ENCODE peak calls at places on chromosomes 4 and X, in ten cellular contexts. One of them, this sample, is unnamed.

GRCh38 chrX:155957843-155958242 is 39.7 kb upstream of the IL9R start:
- DNase-seq in CD8-positive, alpha-beta T cell: no peak
- DNase-seq in coronary artery: no peak
- DNase-seq in cardiac muscle cell: no peak
- DNase-seq in stomach: no peak
- DNase-seq in A549: no peak
- DNase-seq in right lobe of liver: no peak
- DNase-seq in HCT116: no peak
- DNase-seq in thoracic aorta: no peak
- DNase-seq in fibroblast of mammary gland: no peak
- DNase-seq in this sample: no peak

GRCh38 chr4:141763373-141763772 is 127.0 kb downstream of the IL15 start:
- DNase-seq in CD8-positive, alpha-beta T cell: no peak
- DNase-seq in coronary artery: no peak
- DNase-seq in cardiac muscle cell: no peak
- DNase-seq in stomach: no peak
- DNase-seq in A549: no peak
- DNase-seq in right lobe of liver: no peak
- DNase-seq in HCT116: no peak
- DNase-seq in thoracic aorta: no peak
- DNase-seq in fibroblast of mammary gland: no peak
- DNase-seq in this sample: no peak

GRCh38 chr4:26787461-26788340 is 72.9 kb upstream of the STIM2 start:
- DNase-seq in CD8-positive, alpha-beta T cell: peak; percentile 35
- DNase-seq in coronary artery: no peak
- DNase-seq in cardiac muscle cell: peak; percentile 7
- DNase-seq in stomach: peak; percentile 60
- DNase-seq in A549: peak; percentile 50
- DNase-seq in right lobe of liver: no peak
- DNase-seq in HCT116: peak; percentile 70
- DNase-seq in thoracic aorta: no peak
- DNase-seq in fibroblast of mammary gland: peak; percentile 84
- DNase-seq in this sample: no peak

GRCh38 chrX:38061335-38061734 is 55.0 kb downstream of the SYTL5 start:
- DNase-seq in CD8-positive, alpha-beta T cell: no peak
- DNase-seq in coronary artery: no peak
- DNase-seq in cardiac muscle cell: no peak
- DNase-seq in stomach: no peak
- DNase-seq in A549: peak; percentile 2
- DNase-seq in right lobe of liver: no peak
- DNase-seq in HCT116: peak; percentile 73
- DNase-seq in thoracic aorta: no peak
- DNase-seq in fibroblast of mammary gland: peak; percentile 49
- DNase-seq in this sample: no peak

GRCh38 chrX:74383611-74384010 is 37.7 kb upstream of the SLC16A2 start:
- DNase-seq in CD8-positive, alpha-beta T cell: no peak
- DNase-seq in coronary artery: no peak
- DNase-seq in cardiac muscle cell: peak; percentile 37
- DNase-seq in stomach: peak; percentile 29
- DNase-seq in A549: peak; percentile 58
- DNase-seq in right lobe of liver: no peak
- DNase-seq in HCT116: peak; percentile 13
- DNase-seq in thoracic aorta: no peak
- DNase-seq in fibroblast of mammary gland: peak; percentile 60
- DNase-seq in this sample: peak; percentile 20

GRCh38 chr4:122796801-122797404 is 29.7 kb upstream of the FGF2 start:
- DNase-seq in CD8-positive, alpha-beta T cell: no peak
- DNase-seq in coronary artery: no peak
- DNase-seq in cardiac muscle cell: no peak
- DNase-seq in stomach: no peak
- DNase-seq in A549: no peak
- DNase-seq in right lobe of liver: no peak
- DNase-seq in HCT116: no peak
- DNase-seq in thoracic aorta: no peak
- DNase-seq in fibroblast of mammary gland: no peak
- DNase-seq in this sample: no peak

GRCh38 chr4:110164251-110164650 is 34.2 kb downstream of the ELOVL6 start:
- DNase-seq in CD8-positive, alpha-beta T cell: no peak
- DNase-seq in coronary artery: no peak
- DNase-seq in cardiac muscle cell: peak; percentile 28
- DNase-seq in stomach: no peak
- DNase-seq in A549: no peak
- DNase-seq in right lobe of liver: no peak
- DNase-seq in HCT116: no peak
- DNase-seq in thoracic aorta: no peak
- DNase-seq in fibroblast of mammary gland: peak; percentile 67
- DNase-seq in this sample: no peak

GRCh38 chr4:135267148-135267878 is 1065.7 kb upstream of the PABPC4L start:
- DNase-seq in CD8-positive, alpha-beta T cell: no peak
- DNase-seq in coronary artery: no peak
- DNase-seq in cardiac muscle cell: no peak
- DNase-seq in stomach: no peak
- DNase-seq in A549: no peak
- DNase-seq in right lobe of liver: no peak
- DNase-seq in HCT116: no peak
- DNase-seq in thoracic aorta: no peak
- DNase-seq in fibroblast of mammary gland: no peak
- DNase-seq in this sample: no peak

GRCh38 chr4:103137446-103137827 is 37.8 kb upstream of the BDH2 start:
- DNase-seq in CD8-positive, alpha-beta T cell: no peak
- DNase-seq in coronary artery: no peak
- DNase-seq in cardiac muscle cell: no peak
- DNase-seq in stomach: no peak
- DNase-seq in A549: no peak
- DNase-seq in right lobe of liver: no peak
- DNase-seq in HCT116: no peak
- DNase-seq in thoracic aorta: no peak
- DNase-seq in fibroblast of mammary gland: peak; percentile 14
- DNase-seq in this sample: no peak

GRCh38 chr4:108766058-108766457 is 3.2 kb upstream of the ETNPPL start:
- DNase-seq in CD8-positive, alpha-beta T cell: no peak
- DNase-seq in coronary artery: no peak
- DNase-seq in cardiac muscle cell: no peak
- DNase-seq in stomach: no peak
- DNase-seq in A549: no peak
- DNase-seq in right lobe of liver: no peak
- DNase-seq in HCT116: no peak
- DNase-seq in thoracic aorta: no peak
- DNase-seq in fibroblast of mammary gland: no peak
- DNase-seq in this sample: no peak

GRCh38 chrX:11781133-11781532 is 23.1 kb downstream of the MSL3 start:
- DNase-seq in CD8-positive, alpha-beta T cell: no peak
- DNase-seq in coronary artery: no peak
- DNase-seq in cardiac muscle cell: no peak
- DNase-seq in stomach: no peak
- DNase-seq in A549: no peak
- DNase-seq in right lobe of liver: no peak
- DNase-seq in HCT116: no peak
- DNase-seq in thoracic aorta: no peak
- DNase-seq in fibroblast of mammary gland: no peak
- DNase-seq in this sample: no peak

GRCh38 chr4:128163177-128164117 is 102.3 kb downstream of the LARP1B start:
- DNase-seq in CD8-positive, alpha-beta T cell: no peak
- DNase-seq in coronary artery: no peak
- DNase-seq in cardiac muscle cell: no peak
- DNase-seq in stomach: no peak
- DNase-seq in A549: peak; percentile 68
- DNase-seq in right lobe of liver: no peak
- DNase-seq in HCT116: peak; percentile 69
- DNase-seq in thoracic aorta: no peak
- DNase-seq in fibroblast of mammary gland: peak; percentile 55
- DNase-seq in this sample: peak; percentile 46

GRCh38 chr4:153731239-153731638 is 28.6 kb downstream of the RNF175 start:
- DNase-seq in CD8-positive, alpha-beta T cell: no peak
- DNase-seq in coronary artery: no peak
- DNase-seq in cardiac muscle cell: no peak
- DNase-seq in stomach: no peak
- DNase-seq in A549: no peak
- DNase-seq in right lobe of liver: no peak
- DNase-seq in HCT116: no peak
- DNase-seq in thoracic aorta: no peak
- DNase-seq in fibroblast of mammary gland: peak; percentile 97
- DNase-seq in this sample: peak; percentile 99

GRCh38 chrX:44843318-44843702 is 511 bp upstream of the DUSP21 start:
- DNase-seq in CD8-positive, alpha-beta T cell: no peak
- DNase-seq in coronary artery: no peak
- DNase-seq in cardiac muscle cell: no peak
- DNase-seq in stomach: no peak
- DNase-seq in A549: no peak
- DNase-seq in right lobe of liver: no peak
- DNase-seq in HCT116: no peak
- DNase-seq in thoracic aorta: no peak
- DNase-seq in fibroblast of mammary gland: no peak
- DNase-seq in this sample: no peak

GRCh38 chrX:147901476-147902126 is 10.1 kb upstream of the FMR1 start:
- DNase-seq in CD8-positive, alpha-beta T cell: no peak
- DNase-seq in coronary artery: no peak
- DNase-seq in cardiac muscle cell: no peak
- DNase-seq in stomach: no peak
- DNase-seq in A549: no peak
- DNase-seq in right lobe of liver: no peak
- DNase-seq in HCT116: no peak
- DNase-seq in thoracic aorta: no peak
- DNase-seq in fibroblast of mammary gland: no peak
- DNase-seq in this sample: no peak

GRCh38 chr4:59945277-59945676 is 1254.8 kb upstream of the ADGRL3 start:
- DNase-seq in CD8-positive, alpha-beta T cell: no peak
- DNase-seq in coronary artery: no peak
- DNase-seq in cardiac muscle cell: no peak
- DNase-seq in stomach: no peak
- DNase-seq in A549: no peak
- DNase-seq in right lobe of liver: no peak
- DNase-seq in HCT116: no peak
- DNase-seq in thoracic aorta: no peak
- DNase-seq in fibroblast of mammary gland: no peak
- DNase-seq in this sample: no peak

GRCh38 chrX:8504451-8504850 is 39.8 kb downstream of the VCX3B start:
- DNase-seq in CD8-positive, alpha-beta T cell: no peak
- DNase-seq in coronary artery: no peak
- DNase-seq in cardiac muscle cell: no peak
- DNase-seq in stomach: no peak
- DNase-seq in A549: peak; percentile 1
- DNase-seq in right lobe of liver: no peak
- DNase-seq in HCT116: no peak
- DNase-seq in thoracic aorta: no peak
- DNase-seq in fibroblast of mammary gland: peak; percentile 41
- DNase-seq in this sample: no peak

GRCh38 chr4:163694385-163694784 is 199.9 kb downstream of the TMA16 start:
- DNase-seq in CD8-positive, alpha-beta T cell: no peak
- DNase-seq in coronary artery: no peak
- DNase-seq in cardiac muscle cell: no peak
- DNase-seq in stomach: no peak
- DNase-seq in A549: no peak
- DNase-seq in right lobe of liver: no peak
- DNase-seq in HCT116: no peak
- DNase-seq in thoracic aorta: no peak
- DNase-seq in fibroblast of mammary gland: peak; percentile 64
- DNase-seq in this sample: no peak

GRCh38 chrX:135295238-135295943 is 13.9 kb upstream of the ETDC start:
- DNase-seq in CD8-positive, alpha-beta T cell: peak; percentile 49
- DNase-seq in coronary artery: no peak
- DNase-seq in cardiac muscle cell: peak; percentile 55
- DNase-seq in stomach: no peak
- DNase-seq in A549: no peak
- DNase-seq in right lobe of liver: peak; percentile 65
- DNase-seq in HCT116: no peak
- DNase-seq in thoracic aorta: no peak
- DNase-seq in fibroblast of mammary gland: peak; percentile 37
- DNase-seq in this sample: no peak
- TF ChIP-seq CTCF in CD8-positive, alpha-beta T cell: no peak
- TF ChIP-seq CTCF in coronary artery: no peak
- TF ChIP-seq CTCF in cardiac muscle cell: peak; percentile 43
- TF ChIP-seq CTCF in stomach: no peak
- TF ChIP-seq CTCF in A549: no peak
- TF ChIP-seq CTCF in right lobe of liver: no peak
- TF ChIP-seq CTCF in HCT116: no peak
- TF ChIP-seq CTCF in thoracic aorta: no peak
- TF ChIP-seq CTCF in fibroblast of mammary gland: peak; percentile 11
- TF ChIP-seq CTCF in this sample: peak; percentile 7

GRCh38 chr4:20251061-20251795 is 477 bp upstream of the SLIT2 start:
- DNase-seq in CD8-positive, alpha-beta T cell: no peak
- DNase-seq in coronary artery: no peak
- DNase-seq in cardiac muscle cell: no peak
- DNase-seq in stomach: no peak
- DNase-seq in A549: no peak
- DNase-seq in right lobe of liver: no peak
- DNase-seq in HCT116: no peak
- DNase-seq in thoracic aorta: no peak
- DNase-seq in fibroblast of mammary gland: no peak
- DNase-seq in this sample: no peak
- H3K4me3 ChIP-seq in CD8-positive, alpha-beta T cell: no peak overlapping the region
- H3K4me3 ChIP-seq in coronary artery: peak overlapping the region; percentile 79
- H3K4me3 ChIP-seq in cardiac muscle cell: peak overlapping the region; percentile 84
- H3K4me3 ChIP-seq in stomach: peak overlapping the region; percentile 53
- H3K4me3 ChIP-seq in A549: peak overlapping the region; percentile 44
- H3K4me3 ChIP-seq in right lobe of liver: peak overlapping the region; percentile 64
- H3K4me3 ChIP-seq in HCT116: peak overlapping the region; percentile 60
- H3K4me3 ChIP-seq in thoracic aorta: peak overlapping the region; percentile 95
- H3K4me3 ChIP-seq in fibroblast of mammary gland: peak overlapping the region; percentile 57
- H3K4me3 ChIP-seq in this sample: peak overlapping the region; percentile 94

GRCh38 chr4:95548738-95549245 is at the start of gene UNC5C:
- DNase-seq in CD8-positive, alpha-beta T cell: no peak
- DNase-seq in coronary artery: peak; percentile 96
- DNase-seq in cardiac muscle cell: peak; percentile 87
- DNase-seq in stomach: peak; percentile 36
- DNase-seq in A549: peak; percentile 37
- DNase-seq in right lobe of liver: peak; percentile 61
- DNase-seq in HCT116: no peak
- DNase-seq in thoracic aorta: peak; percentile 45
- DNase-seq in fibroblast of mammary gland: no peak
- DNase-seq in this sample: no peak
- TF ChIP-seq CTCF in CD8-positive, alpha-beta T cell: no peak
- TF ChIP-seq CTCF in coronary artery: no peak
- TF ChIP-seq CTCF in cardiac muscle cell: peak; percentile 11
- TF ChIP-seq CTCF in stomach: no peak
- TF ChIP-seq CTCF in A549: no peak
- TF ChIP-seq CTCF in right lobe of liver: no peak
- TF ChIP-seq CTCF in HCT116: no peak
- TF ChIP-seq CTCF in thoracic aorta: no peak
- TF ChIP-seq CTCF in fibroblast of mammary gland: no peak
- TF ChIP-seq CTCF in this sample: no peak

GRCh38 chr4:40192286-40193017 is 4.4 kb upstream of the RHOH start:
- DNase-seq in CD8-positive, alpha-beta T cell: no peak
- DNase-seq in coronary artery: no peak
- DNase-seq in cardiac muscle cell: no peak
- DNase-seq in stomach: no peak
- DNase-seq in A549: no peak
- DNase-seq in right lobe of liver: no peak
- DNase-seq in HCT116: no peak
- DNase-seq in thoracic aorta: no peak
- DNase-seq in fibroblast of mammary gland: peak; percentile 57
- DNase-seq in this sample: no peak
- H3K4me3 ChIP-seq in CD8-positive, alpha-beta T cell: peak overlapping the region; percentile 36
- H3K4me3 ChIP-seq in coronary artery: no peak overlapping the region
- H3K4me3 ChIP-seq in cardiac muscle cell: no peak overlapping the region
- H3K4me3 ChIP-seq in stomach: no peak overlapping the region
- H3K4me3 ChIP-seq in A549: no peak overlapping the region
- H3K4me3 ChIP-seq in right lobe of liver: no peak overlapping the region
- H3K4me3 ChIP-seq in HCT116: no peak overlapping the region
- H3K4me3 ChIP-seq in thoracic aorta: no peak overlapping the region
- H3K4me3 ChIP-seq in fibroblast of mammary gland: no peak overlapping the region
- H3K4me3 ChIP-seq in this sample: no peak overlapping the region

This sample was measured in HFF-Myc.